ENCODE peak calls at places on chromosome X, in four cellular contexts. One of them, this sample, is unnamed.

GRCh38 chrX:69424161-69424560 is 80.0 kb upstream of the NALF2 start:
- DNase-seq in activated T-cell treated with anti-CD3 and anti-CD28 coated beads for 48 hours: no peak
- DNase-seq in IMR-90: peak
- DNase-seq in midbrain: no peak
- DNase-seq in this sample: no peak

GRCh38 chrX:119647552-119648420 is 41.6 kb upstream of the NKRF start:
- DNase-seq in midbrain: no peak
- DNase-seq in activated T-cell treated with anti-CD3 and anti-CD28 coated beads for 48 hours: peak
- DNase-seq in IMR-90: no peak
- DNase-seq in this sample: no peak

GRCh38 chrX:21487832-21488231 is 113.6 kb downstream of the CNKSR2 start:
- DNase-seq in IMR-90: peak
- DNase-seq in midbrain: no peak
- DNase-seq in activated T-cell treated with anti-CD3 and anti-CD28 coated beads for 48 hours: no peak
- DNase-seq in this sample: no peak

GRCh38 chrX:153643431-153644351 is 3.3 kb upstream of the DUSP9 start:
- DNase-seq in activated T-cell treated with anti-CD3 and anti-CD28 coated beads for 48 hours: no peak
- DNase-seq in midbrain: peak
- DNase-seq in IMR-90: no peak
- DNase-seq in this sample: peak

GRCh38 chrX:131816551-131817136 is 206.5 kb upstream of the STK26 start:
- DNase-seq in activated T-cell treated with anti-CD3 and anti-CD28 coated beads for 48 hours: peak
- DNase-seq in IMR-90: peak
- DNase-seq in midbrain: peak
- DNase-seq in this sample: no peak

GRCh38 chrX:104112326-104112951 is at the start of gene ZCCHC18:
- DNase-seq in midbrain: peak
- DNase-seq in activated T-cell treated with anti-CD3 and anti-CD28 coated beads for 48 hours: peak
- DNase-seq in IMR-90: peak
- DNase-seq in this sample: no peak

GRCh38 chrX:115968436-115969252 is 201.9 kb upstream of the AGTR2 start:
- DNase-seq in activated T-cell treated with anti-CD3 and anti-CD28 coated beads for 48 hours: no peak
- DNase-seq in IMR-90: no peak
- DNase-seq in midbrain: peak
- DNase-seq in this sample: peak

GRCh38 chrX:45769919-45770582 is 569.4 kb upstream of the DIPK2B start:
- DNase-seq in activated T-cell treated with anti-CD3 and anti-CD28 coated beads for 48 hours: peak
- DNase-seq in midbrain: peak
- DNase-seq in IMR-90: peak
- DNase-seq in this sample: peak

GRCh38 chrX:8358302-8358701 is 106.3 kb upstream of the VCX3B start:
- DNase-seq in IMR-90: no peak
- DNase-seq in midbrain: no peak
- DNase-seq in activated T-cell treated with anti-CD3 and anti-CD28 coated beads for 48 hours: no peak
- DNase-seq in this sample: no peak